ENCODE peak calls at places on chromosomes 5 and 9, in five cellular contexts. G, K, S, Q and M are unnamed samples.

GRCh38 chr5:100469780-100470179 is 65.4 kb upstream of the FAM174A start:
- DNase-seq in S (no peak), G (no peak), K (no peak), Q (no peak), M (no peak)

GRCh38 chr5:131776451-131776850 is 20.4 kb downstream of the FNIP1 start:
- DNase-seq in Q (no peak), G (no peak), S (peak), K (no peak), M (no peak)

GRCh38 chr5:96816991-96817390 is 9.2 kb upstream of the ERAP1 start:
- DNase-seq in S (no peak), Q (no peak), K (no peak), G (no peak), M (no peak)

GRCh38 chr5:125274938-125275759 is 528.7 kb upstream of the ZNF608 start:
- DNase-seq in K (no peak), S (peak), Q (no peak), G (no peak), M (peak)

GRCh38 chr5:128216860-128217531 is 133.4 kb downstream of the SLC12A2 start:
- DNase-seq in G (peak), K (no peak), Q (no peak), S (peak), M (no peak)

GRCh38 chr5:77171141-77171910 is 39.2 kb upstream of the PDE8B start:
- DNase-seq in K (no peak), S (no peak), Q (no peak), G (no peak), M (no peak)

GRCh38 chr9:6367128-6367741 is 39.1 kb downstream of the TPD52L3 start:
- DNase-seq in G (no peak), Q (no peak), S (peak), K (no peak), M (no peak)

GRCh38 chr9:129203556-129203909 is 25.5 kb upstream of the IER5L start:
- DNase-seq in K (no peak), Q (no peak), G (peak), S (no peak), M (no peak)

GRCh38 chr5:115844321-115844817 is 2.6 kb downstream of the AP3S1 start:
- DNase-seq in K (no peak), G (no peak), S (peak), Q (no peak), M (no peak)

GRCh38 chr5:132308701-132309100 is 14.5 kb downstream of the SLC22A4 start:
- DNase-seq in K (no peak), S (no peak), G (no peak), Q (no peak), M (no peak)

GRCh38 chr5:170491479-170491878 is 12.3 kb upstream of the KCNIP1 start:
- DNase-seq in K (no peak), Q (no peak), G (no peak), S (peak), M (no peak)

GRCh38 chr5:14534773-14535172 is 46.8 kb upstream of the OTULINL start:
- DNase-seq in S (peak), G (no peak), K (peak), Q (no peak), M (peak)

GRCh38 chr9:134328841-134329575 is 2.8 kb downstream of the RXRA start:
- DNase-seq in Q (no peak), S (peak), K (no peak), G (peak), M (no peak)

GRCh38 chr9:126609711-126610388 is 3.9 kb upstream of the LMX1B start:
- DNase-seq in K (no peak), S (no peak), Q (no peak), G (no peak), M (no peak)

GRCh38 chr5:154779105-154779504 is 23.9 kb downstream of the LARP1 start:
- DNase-seq in K (no peak), Q (no peak), G (no peak), S (peak), M (no peak)

GRCh38 chr5:63820557-63820956 is 141.7 kb downstream of the HTR1A start:
- DNase-seq in Q (no peak), K (no peak), S (no peak), G (no peak), M (peak)